ENCODE peak calls at places on chromosomes 4 and X, in four cellular contexts. One of them, this sample, is unnamed.

GRCh38 chr4:72295966-72296557 is 264.3 kb downstream of the NPFFR2 start:
- DNase-seq in mesenchymal stem cell: peak
- DNase-seq in suprapubic skin: no peak
- DNase-seq in lower lobe of right lung: no peak
- DNase-seq in this sample: peak

GRCh38 chrX:71301195-71301924 is at the start of gene ITGB1BP2:
- DNase-seq in mesenchymal stem cell: peak
- DNase-seq in lower lobe of right lung: no peak
- DNase-seq in suprapubic skin: no peak
- DNase-seq in this sample: peak

GRCh38 chrX:39022106-39022505 is 220.8 kb downstream of the MID1IP1 start:
- DNase-seq in mesenchymal stem cell: no peak
- DNase-seq in lower lobe of right lung: no peak
- DNase-seq in suprapubic skin: no peak
- DNase-seq in this sample: no peak

GRCh38 chrX:131366387-131366786 is 77.3 kb upstream of the IGSF1 start:
- DNase-seq in suprapubic skin: no peak
- DNase-seq in lower lobe of right lung: no peak
- DNase-seq in mesenchymal stem cell: peak
- DNase-seq in this sample: no peak

GRCh38 chr4:118224239-118224829 is 128.5 kb downstream of the PRSS12 start:
- DNase-seq in lower lobe of right lung: no peak
- DNase-seq in suprapubic skin: no peak
- DNase-seq in mesenchymal stem cell: peak
- DNase-seq in this sample: peak

GRCh38 chr4:8279321-8280157 is 10.0 kb downstream of the HTRA3 start:
- DNase-seq in suprapubic skin: peak
- DNase-seq in lower lobe of right lung: no peak
- DNase-seq in mesenchymal stem cell: no peak
- DNase-seq in this sample: no peak

GRCh38 chrX:120090208-120090607 is 12.7 kb upstream of the RHOXF2B start:
- DNase-seq in suprapubic skin: no peak
- DNase-seq in lower lobe of right lung: no peak
- DNase-seq in mesenchymal stem cell: no peak
- DNase-seq in this sample: no peak

GRCh38 chrX:24956828-24957227 is 58.9 kb downstream of the ARX start:
- DNase-seq in mesenchymal stem cell: no peak
- DNase-seq in suprapubic skin: no peak
- DNase-seq in lower lobe of right lung: no peak
- DNase-seq in this sample: no peak

GRCh38 chr4:123952530-123953274 is 556.1 kb downstream of the SPRY1 start:
- DNase-seq in mesenchymal stem cell: no peak
- DNase-seq in suprapubic skin: no peak
- DNase-seq in lower lobe of right lung: no peak
- DNase-seq in this sample: no peak

GRCh38 chr4:1579834-1580686 is 104.1 kb downstream of the FAM53A start:
- DNase-seq in mesenchymal stem cell: peak
- DNase-seq in suprapubic skin: peak
- DNase-seq in lower lobe of right lung: peak
- DNase-seq in this sample: peak

GRCh38 chr4:48033825-48034413 is 17.3 kb downstream of the NIPAL1 start:
- DNase-seq in mesenchymal stem cell: peak
- DNase-seq in lower lobe of right lung: no peak
- DNase-seq in suprapubic skin: no peak
- DNase-seq in this sample: no peak

GRCh38 chrX:8632949-8633348 is 99.0 kb downstream of the ANOS1 start:
- DNase-seq in mesenchymal stem cell: no peak
- DNase-seq in suprapubic skin: no peak
- DNase-seq in lower lobe of right lung: no peak
- DNase-seq in this sample: no peak

GRCh38 chrX:52821079-52821760 is 10.1 kb downstream of the XAGE5 start:
- DNase-seq in mesenchymal stem cell: no peak
- DNase-seq in lower lobe of right lung: no peak
- DNase-seq in suprapubic skin: no peak
- DNase-seq in this sample: no peak

GRCh38 chr4:1177274-1178141 is 5.1 kb upstream of the SPON2 start:
- DNase-seq in suprapubic skin: peak
- DNase-seq in mesenchymal stem cell: no peak
- DNase-seq in lower lobe of right lung: no peak
- DNase-seq in this sample: peak

GRCh38 chr4:8819421-8820177 is 52.0 kb downstream of the HMX1 start:
- DNase-seq in suprapubic skin: no peak
- DNase-seq in lower lobe of right lung: no peak
- DNase-seq in mesenchymal stem cell: no peak
- DNase-seq in this sample: no peak

GRCh38 chr4:134585972-134586371 is 384.4 kb upstream of the PABPC4L start:
- DNase-seq in lower lobe of right lung: no peak
- DNase-seq in suprapubic skin: no peak
- DNase-seq in mesenchymal stem cell: no peak
- DNase-seq in this sample: no peak

GRCh38 chr4:88900432-88900831 is 156.6 kb downstream of the FAM13A start:
- DNase-seq in suprapubic skin: no peak
- DNase-seq in mesenchymal stem cell: peak
- DNase-seq in lower lobe of right lung: no peak
- DNase-seq in this sample: no peak

GRCh38 chr4:60657802-60658201 is 542.3 kb upstream of the ADGRL3 start:
- DNase-seq in suprapubic skin: no peak
- DNase-seq in mesenchymal stem cell: peak
- DNase-seq in lower lobe of right lung: no peak
- DNase-seq in this sample: no peak

GRCh38 chr4:86921608-86922252 is 13.1 kb upstream of the AFF1 start:
- DNase-seq in suprapubic skin: no peak
- DNase-seq in lower lobe of right lung: no peak
- DNase-seq in mesenchymal stem cell: no peak
- DNase-seq in this sample: no peak

GRCh38 chr4:147683172-147683571 is 791 bp downstream of the PRMT9 start:
- DNase-seq in lower lobe of right lung: no peak
- DNase-seq in suprapubic skin: no peak
- DNase-seq in mesenchymal stem cell: peak
- DNase-seq in this sample: no peak
- H3K27ac ChIP-seq in lower lobe of right lung: peak
- H3K27ac ChIP-seq in suprapubic skin: peak
- H3K27ac ChIP-seq in mesenchymal stem cell: peak
- H3K27ac ChIP-seq in this sample: peak

DNA sequence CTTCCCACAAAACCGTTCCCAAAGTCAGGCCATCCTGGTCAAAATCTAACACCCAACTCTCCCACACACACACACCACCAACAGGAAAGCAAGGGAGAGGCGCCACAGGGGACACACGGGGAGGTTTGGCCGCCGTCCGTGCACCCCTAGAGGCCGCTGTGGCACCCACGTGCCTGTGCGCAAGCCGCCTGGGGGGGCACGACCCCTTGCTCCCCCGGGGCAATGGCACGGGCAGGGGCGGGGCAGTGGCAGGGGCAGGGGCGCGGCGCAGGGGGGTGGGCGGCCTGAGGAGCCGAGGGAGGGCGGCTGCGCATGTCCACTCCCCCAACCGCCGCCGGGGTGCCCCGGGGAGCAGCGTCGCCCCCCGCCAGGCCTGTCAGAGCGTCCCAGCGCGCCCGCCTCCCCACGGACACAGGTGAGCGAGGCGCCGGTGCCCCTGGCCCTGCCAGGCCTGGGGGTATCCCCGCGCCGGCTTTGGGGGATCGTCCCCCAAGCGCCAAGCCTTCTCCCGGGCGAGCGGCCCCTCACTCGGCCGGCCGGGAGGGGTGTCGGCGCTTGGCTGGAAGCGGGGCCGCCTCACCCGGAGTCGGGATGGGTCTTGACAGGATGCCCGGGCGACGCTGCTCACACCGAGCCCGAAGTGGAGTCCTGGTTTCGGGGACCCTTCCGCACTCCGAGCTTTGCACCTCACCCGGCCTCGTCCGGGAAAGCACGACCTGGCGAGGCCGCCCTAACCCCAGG is at the start of gene ERAS:
- DNase-seq in lower lobe of right lung: no peak
- DNase-seq in mesenchymal stem cell: no peak
- DNase-seq in suprapubic skin: no peak
- DNase-seq in this sample: no peak
- H3K4me3 ChIP-seq in lower lobe of right lung: no peak
- H3K4me3 ChIP-seq in mesenchymal stem cell: no peak
- H3K4me3 ChIP-seq in suprapubic skin: no peak
- H3K4me3 ChIP-seq in this sample: no peak

DNA sequence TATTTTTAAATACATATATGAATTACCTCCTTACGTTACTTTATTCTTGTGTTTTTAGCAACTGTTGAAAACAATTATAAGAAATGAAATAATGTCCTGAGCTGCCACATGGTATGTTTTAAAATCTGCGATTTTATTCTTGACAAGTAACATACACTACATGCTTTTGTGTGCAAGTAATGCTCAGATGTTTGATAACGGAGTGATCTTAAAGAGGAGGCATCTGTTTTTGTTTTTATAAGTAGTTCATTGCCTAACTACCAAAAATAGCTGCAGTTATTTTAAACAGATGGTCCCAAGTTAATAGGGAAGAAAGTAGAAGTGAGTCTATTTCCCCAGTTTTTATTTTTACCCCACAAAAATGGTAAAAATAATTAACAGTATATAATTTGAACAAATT is 55.2 kb downstream of the GAB1 start:
- DNase-seq in lower lobe of right lung: no peak
- DNase-seq in suprapubic skin: no peak
- DNase-seq in mesenchymal stem cell: peak
- DNase-seq in this sample: no peak
- H3K27ac ChIP-seq in lower lobe of right lung: peak
- H3K27ac ChIP-seq in suprapubic skin: no peak
- H3K27ac ChIP-seq in mesenchymal stem cell: no peak
- H3K27ac ChIP-seq in this sample: no peak

DNA sequence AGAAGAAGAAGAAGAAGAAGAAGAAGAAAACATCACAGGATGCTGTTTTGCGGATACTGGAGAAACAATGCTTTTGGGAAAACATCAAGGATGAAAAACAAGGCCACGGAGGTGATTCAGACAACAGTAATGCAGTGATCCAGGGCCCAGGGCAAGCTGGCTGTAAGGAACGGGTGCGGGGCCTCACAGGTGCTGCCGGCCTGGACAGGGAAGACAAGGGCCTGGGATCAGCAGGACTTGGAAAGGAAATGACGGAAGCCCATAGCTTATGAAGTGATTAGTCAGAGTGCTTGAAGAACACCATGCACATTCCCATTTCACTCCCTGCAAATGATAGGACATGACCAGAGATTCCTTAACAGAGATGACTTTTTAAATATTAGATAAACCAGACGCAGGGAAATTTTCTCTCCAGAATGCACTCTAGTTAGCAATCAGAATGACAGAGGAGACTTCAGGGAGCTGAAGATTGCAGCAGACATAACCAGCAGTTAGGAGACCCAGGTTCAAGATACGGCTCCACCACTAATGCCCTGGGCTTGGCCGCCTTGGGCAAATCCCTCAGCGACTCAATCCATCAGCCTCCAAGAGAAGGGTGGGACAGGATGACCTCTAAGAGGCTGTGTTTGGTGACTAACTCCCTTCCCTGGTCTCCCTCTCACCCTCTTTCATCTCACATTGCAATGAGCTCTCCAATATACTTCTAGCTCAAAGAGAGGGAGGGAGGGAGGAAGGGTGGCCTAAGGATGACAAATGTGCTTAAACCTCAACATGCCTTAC is 54.1 kb downstream of the APBB2 start:
- DNase-seq in suprapubic skin: no peak
- DNase-seq in lower lobe of right lung: no peak
- DNase-seq in mesenchymal stem cell: peak
- DNase-seq in this sample: peak
- H3K4me3 ChIP-seq in suprapubic skin: no peak
- H3K4me3 ChIP-seq in lower lobe of right lung: no peak
- H3K4me3 ChIP-seq in mesenchymal stem cell: no peak
- H3K4me3 ChIP-seq in this sample: no peak

DNA sequence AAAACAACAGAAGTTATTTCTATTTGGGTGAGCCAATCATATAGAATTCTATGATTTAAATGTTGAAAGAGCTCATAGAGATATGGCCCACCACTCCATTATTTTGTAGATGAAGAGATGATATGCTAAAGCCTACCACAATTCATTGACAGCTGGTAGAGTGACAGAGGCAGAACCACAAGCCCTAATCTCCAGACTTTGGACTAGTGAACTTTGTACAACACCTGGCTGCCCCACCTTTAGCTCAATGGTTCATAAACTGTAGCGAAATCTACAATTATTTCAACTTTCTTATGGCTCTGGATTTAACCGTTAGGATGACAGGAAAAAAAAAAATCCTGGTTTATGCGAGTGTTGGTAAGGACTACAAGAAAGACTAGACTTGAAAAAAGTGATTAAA is 50.9 kb downstream of the PRKG2 start:
- DNase-seq in suprapubic skin: no peak
- DNase-seq in mesenchymal stem cell: no peak
- DNase-seq in lower lobe of right lung: no peak
- DNase-seq in this sample: no peak
- H3K27ac ChIP-seq in suprapubic skin: no peak
- H3K27ac ChIP-seq in mesenchymal stem cell: no peak
- H3K27ac ChIP-seq in lower lobe of right lung: no peak
- H3K27ac ChIP-seq in this sample: no peak

This sample was measured in SJCRH30.